ENCODE peak calls at places on chromosomes 11 and 22, in five cellular contexts. One of them, this sample, is unnamed.

GRCh38 chr22:24087071-24087795 is 76.1 kb downstream of the CABIN1 start:
- DNase-seq in AG09319: no peak
- DNase-seq in osteocyte: no peak
- DNase-seq in fibroblast of pulmonary artery: no peak
- DNase-seq in lung: no peak
- DNase-seq in this sample: no peak

GRCh38 chr11:65430406-65431217 is 8.0 kb downstream of the NEAT1 start:
- DNase-seq in osteocyte: no peak
- DNase-seq in AG09319: no peak
- DNase-seq in fibroblast of pulmonary artery: peak; percentile 81
- DNase-seq in lung: no peak
- DNase-seq in this sample: no peak

GRCh38 chr11:72234514-72234830 is 9.5 kb downstream of the PHOX2A start:
- DNase-seq in osteocyte: peak; percentile 63
- DNase-seq in AG09319: no peak
- DNase-seq in fibroblast of pulmonary artery: no peak
- DNase-seq in lung: no peak
- DNase-seq in this sample: peak; percentile 42

GRCh38 chr11:40987895-40988435 is 471.5 kb downstream of the LRRC4C start:
- DNase-seq in osteocyte: no peak
- DNase-seq in fibroblast of pulmonary artery: no peak
- DNase-seq in AG09319: no peak
- DNase-seq in lung: no peak
- DNase-seq in this sample: no peak

GRCh38 chr22:50010676-50011446 is 1.7 kb downstream of the IL17REL start:
- DNase-seq in osteocyte: no peak
- DNase-seq in lung: no peak
- DNase-seq in AG09319: no peak
- DNase-seq in fibroblast of pulmonary artery: no peak
- DNase-seq in this sample: no peak

GRCh38 chr22:25120093-25120561 is 79.5 kb upstream of the CRYBB3 start:
- DNase-seq in osteocyte: no peak
- DNase-seq in AG09319: no peak
- DNase-seq in fibroblast of pulmonary artery: peak; percentile 19
- DNase-seq in lung: no peak
- DNase-seq in this sample: no peak

GRCh38 chr22:21448627-21449416 is 18.4 kb upstream of the TMEM191C start:
- DNase-seq in osteocyte: peak; percentile 68
- DNase-seq in lung: no peak
- DNase-seq in AG09319: no peak
- DNase-seq in fibroblast of pulmonary artery: no peak
- DNase-seq in this sample: peak; percentile 58

GRCh38 chr22:37546436-37547248 is 13.6 kb upstream of the CDC42EP1 start:
- DNase-seq in AG09319: no peak
- DNase-seq in lung: no peak
- DNase-seq in osteocyte: peak; percentile 88
- DNase-seq in fibroblast of pulmonary artery: peak; percentile 96
- DNase-seq in this sample: no peak

GRCh38 chr11:12841946-12842630 is 167.0 kb upstream of the RASSF10 start:
- DNase-seq in osteocyte: no peak
- DNase-seq in AG09319: no peak
- DNase-seq in fibroblast of pulmonary artery: peak; percentile 79
- DNase-seq in lung: no peak
- DNase-seq in this sample: no peak

GRCh38 chr11:124179311-124179710 is 3.8 kb upstream of the OR10D3 start:
- DNase-seq in fibroblast of pulmonary artery: peak; percentile 13
- DNase-seq in lung: no peak
- DNase-seq in AG09319: no peak
- DNase-seq in osteocyte: no peak
- DNase-seq in this sample: no peak

GRCh38 chr11:113474362-113475159 is 637 bp downstream of the DRD2 start:
- DNase-seq in lung: peak; percentile 78
- DNase-seq in osteocyte: peak; percentile 95
- DNase-seq in fibroblast of pulmonary artery: peak; percentile 87
- DNase-seq in AG09319: peak; percentile 15
- DNase-seq in this sample: peak; percentile 93

GRCh38 chr22:24208012-24208749 is 26.9 kb downstream of the SUSD2 start:
- DNase-seq in lung: peak; percentile 68
- DNase-seq in fibroblast of pulmonary artery: peak; percentile 99
- DNase-seq in osteocyte: no peak
- DNase-seq in AG09319: peak; percentile 84
- DNase-seq in this sample: no peak

GRCh38 chr11:106101797-106102196 is 24.3 kb downstream of the AASDHPPT start:
- DNase-seq in lung: no peak
- DNase-seq in osteocyte: no peak
- DNase-seq in AG09319: no peak
- DNase-seq in fibroblast of pulmonary artery: peak; percentile 46
- DNase-seq in this sample: no peak

GRCh38 chr11:69920500-69921428 is 101.5 kb upstream of the FGF3 start:
- DNase-seq in AG09319: no peak
- DNase-seq in lung: no peak
- DNase-seq in fibroblast of pulmonary artery: no peak
- DNase-seq in osteocyte: no peak
- DNase-seq in this sample: no peak

GRCh38 chr22:20013382-20013871 is 3.2 kb downstream of the ARVCF start:
- DNase-seq in fibroblast of pulmonary artery: peak; percentile 53
- DNase-seq in lung: peak; percentile 51
- DNase-seq in AG09319: no peak
- DNase-seq in osteocyte: no peak
- DNase-seq in this sample: no peak

GRCh38 chr22:35314161-35314942 is 14.7 kb downstream of the TOM1 start:
- DNase-seq in osteocyte: no peak
- DNase-seq in AG09319: no peak
- DNase-seq in lung: no peak
- DNase-seq in fibroblast of pulmonary artery: no peak
- DNase-seq in this sample: no peak

GRCh38 chr11:13415201-13415600 is 47.8 kb downstream of the BTBD10 start:
- DNase-seq in lung: no peak
- DNase-seq in AG09319: no peak
- DNase-seq in fibroblast of pulmonary artery: no peak
- DNase-seq in osteocyte: no peak
- DNase-seq in this sample: no peak

GRCh38 chr22:35328472-35328885 is 28.8 kb downstream of the TOM1 start:
- DNase-seq in lung: peak; percentile 68
- DNase-seq in AG09319: no peak
- DNase-seq in osteocyte: no peak
- DNase-seq in fibroblast of pulmonary artery: no peak
- DNase-seq in this sample: no peak

GRCh38 chr11:70669281-70669680 is 271.0 kb downstream of the CTTN start:
- DNase-seq in fibroblast of pulmonary artery: no peak
- DNase-seq in AG09319: no peak
- DNase-seq in lung: no peak
- DNase-seq in osteocyte: no peak
- DNase-seq in this sample: no peak

GRCh38 chr11:11382858-11383532 is 29.9 kb upstream of the CSNK2A3 start:
- DNase-seq in lung: no peak
- DNase-seq in AG09319: no peak
- DNase-seq in fibroblast of pulmonary artery: no peak
- DNase-seq in osteocyte: peak; percentile 64
- DNase-seq in this sample: no peak

GRCh38 chr22:50476819-50477344 is 2.0 kb upstream of the SBF1 start:
- DNase-seq in osteocyte: no peak
- DNase-seq in fibroblast of pulmonary artery: no peak
- DNase-seq in AG09319: no peak
- DNase-seq in lung: no peak
- DNase-seq in this sample: no peak

GRCh38 chr11:62665630-62666258 is 632 bp downstream of the CSKMT start:
- DNase-seq in AG09319: no peak
- DNase-seq in fibroblast of pulmonary artery: peak; percentile 78
- DNase-seq in osteocyte: no peak
- DNase-seq in lung: peak; percentile 51
- DNase-seq in this sample: no peak

GRCh38 chr11:70471254-70471653 is 72.9 kb downstream of the CTTN start:
- DNase-seq in lung: no peak
- DNase-seq in fibroblast of pulmonary artery: peak; percentile 47
- DNase-seq in AG09319: no peak
- DNase-seq in osteocyte: no peak
- DNase-seq in this sample: no peak

GRCh38 chr11:117437791-117438130 is 110.1 kb downstream of the CEP164 start:
- DNase-seq in fibroblast of pulmonary artery: no peak
- DNase-seq in AG09319: no peak
- DNase-seq in lung: no peak
- DNase-seq in osteocyte: no peak
- DNase-seq in this sample: no peak

GRCh38 chr11:126357969-126358762 is 2.7 kb downstream of the ST3GAL4 start:
- DNase-seq in lung: no peak
- DNase-seq in AG09319: no peak
- DNase-seq in fibroblast of pulmonary artery: no peak
- DNase-seq in osteocyte: no peak
- DNase-seq in this sample: no peak
- TF ChIP-seq CTCF in lung: no peak
- TF ChIP-seq CTCF in AG09319: no peak
- TF ChIP-seq CTCF in fibroblast of pulmonary artery: peak; percentile 5
- TF ChIP-seq CTCF in osteocyte: no peak
- TF ChIP-seq CTCF in this sample: no peak

DNA sequence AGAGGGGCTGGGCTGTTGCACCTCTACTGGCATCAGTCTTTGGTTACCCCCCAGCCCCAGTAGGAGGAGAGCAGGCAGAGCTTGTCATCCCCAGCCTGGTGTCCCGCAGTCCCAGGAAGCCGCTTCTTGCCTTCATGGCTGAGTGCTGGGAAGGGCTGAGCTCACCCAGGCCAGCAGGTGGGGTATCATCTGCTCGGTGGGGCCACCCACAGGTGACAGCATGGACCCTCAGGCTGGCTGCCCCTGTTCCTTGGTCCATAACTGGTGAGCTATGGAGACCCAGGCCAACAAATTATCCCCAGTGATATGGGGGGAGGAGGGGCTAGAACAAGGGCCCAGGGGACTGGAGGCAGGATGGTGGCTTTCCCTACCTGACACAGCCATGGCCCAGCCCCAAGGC is 6.5 kb upstream of the RHOD start:
- DNase-seq in AG09319: no peak
- DNase-seq in osteocyte: no peak
- DNase-seq in fibroblast of pulmonary artery: no peak
- DNase-seq in lung: no peak
- DNase-seq in this sample: no peak
- TF ChIP-seq CTCF in AG09319: no peak
- TF ChIP-seq CTCF in osteocyte: no peak
- TF ChIP-seq CTCF in fibroblast of pulmonary artery: no peak
- TF ChIP-seq CTCF in lung: no peak
- TF ChIP-seq CTCF in this sample: no peak

GRCh38 chr11:126254819-126255218 is 13.9 kb downstream of the SRPRA start:
- DNase-seq in AG09319: no peak
- DNase-seq in fibroblast of pulmonary artery: no peak
- DNase-seq in osteocyte: no peak
- DNase-seq in lung: no peak
- DNase-seq in this sample: no peak

GRCh38 chr11:126257144-126257543 is 11.6 kb downstream of the SRPRA start:
- DNase-seq in lung: no peak
- DNase-seq in fibroblast of pulmonary artery: no peak
- DNase-seq in osteocyte: no peak
- DNase-seq in AG09319: no peak
- DNase-seq in this sample: no peak

GRCh38 chr11:126256216-126256615 is 12.5 kb downstream of the SRPRA start:
- DNase-seq in AG09319: no peak
- DNase-seq in fibroblast of pulmonary artery: no peak
- DNase-seq in osteocyte: no peak
- DNase-seq in lung: no peak
- DNase-seq in this sample: no peak

GRCh38 chr11:126257764-126258163 is 10.9 kb downstream of the SRPRA start:
- DNase-seq in lung: no peak
- DNase-seq in osteocyte: no peak
- DNase-seq in fibroblast of pulmonary artery: peak; percentile 62
- DNase-seq in AG09319: peak; percentile 39
- DNase-seq in this sample: no peak

DNA sequence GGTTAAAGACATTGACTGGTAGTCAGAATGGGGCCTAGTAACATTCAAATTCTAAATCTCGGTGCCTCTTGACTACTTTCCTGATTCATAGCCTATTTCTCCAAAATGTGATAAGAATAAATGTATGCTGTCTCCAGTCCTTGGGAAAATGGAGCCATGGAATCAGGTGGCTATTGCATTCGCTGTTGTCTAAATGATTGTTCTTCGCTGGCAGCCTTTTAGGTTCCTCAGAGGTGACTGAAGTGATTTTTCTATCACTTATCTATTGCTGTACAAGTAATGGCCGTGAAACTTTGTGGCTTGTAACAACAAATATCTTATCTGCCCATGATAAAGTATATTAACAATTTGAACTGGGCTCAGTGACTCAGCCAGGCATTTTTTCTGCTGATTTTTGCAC is 15.4 kb downstream of the SRPRA start:
- DNase-seq in lung: no peak
- DNase-seq in fibroblast of pulmonary artery: no peak
- DNase-seq in osteocyte: no peak
- DNase-seq in AG09319: no peak
- DNase-seq in this sample: no peak
- TF ChIP-seq CTCF in lung: no peak
- TF ChIP-seq CTCF in fibroblast of pulmonary artery: no peak
- TF ChIP-seq CTCF in osteocyte: no peak
- TF ChIP-seq CTCF in AG09319: no peak
- TF ChIP-seq CTCF in this sample: no peak

GRCh38 chr22:40856513-40857308 is at the start of the genes ST13 and XPNPEP3:
- DNase-seq in lung: peak; percentile 98
- DNase-seq in AG09319: peak; percentile 91
- DNase-seq in fibroblast of pulmonary artery: peak; percentile 97
- DNase-seq in osteocyte: peak; percentile 98
- DNase-seq in this sample: peak; percentile 97
- TF ChIP-seq CTCF in lung: no peak
- TF ChIP-seq CTCF in AG09319: peak; percentile 20
- TF ChIP-seq CTCF in fibroblast of pulmonary artery: no peak
- TF ChIP-seq CTCF in osteocyte: peak; percentile 42
- TF ChIP-seq CTCF in this sample: peak; percentile 23

GRCh38 chr11:97454988-97455387 is 1065.2 kb downstream of the JRKL start:
- DNase-seq in lung: no peak
- DNase-seq in osteocyte: no peak
- DNase-seq in AG09319: no peak
- DNase-seq in fibroblast of pulmonary artery: peak; percentile 88
- DNase-seq in this sample: no peak
- TF ChIP-seq CTCF in lung: no peak
- TF ChIP-seq CTCF in osteocyte: peak; percentile 70
- TF ChIP-seq CTCF in AG09319: no peak
- TF ChIP-seq CTCF in fibroblast of pulmonary artery: peak; percentile 83
- TF ChIP-seq CTCF in this sample: peak; percentile 56

GRCh38 chr11:128745296-128746183 is 51.7 kb downstream of the FLI1 start:
- DNase-seq in AG09319: peak; percentile 27
- DNase-seq in fibroblast of pulmonary artery: peak; percentile 48
- DNase-seq in osteocyte: no peak
- DNase-seq in lung: no peak
- DNase-seq in this sample: no peak
- TF ChIP-seq CTCF in AG09319: peak; percentile 17
- TF ChIP-seq CTCF in fibroblast of pulmonary artery: no peak
- TF ChIP-seq CTCF in osteocyte: no peak
- TF ChIP-seq CTCF in lung: no peak
- TF ChIP-seq CTCF in this sample: no peak

DNA sequence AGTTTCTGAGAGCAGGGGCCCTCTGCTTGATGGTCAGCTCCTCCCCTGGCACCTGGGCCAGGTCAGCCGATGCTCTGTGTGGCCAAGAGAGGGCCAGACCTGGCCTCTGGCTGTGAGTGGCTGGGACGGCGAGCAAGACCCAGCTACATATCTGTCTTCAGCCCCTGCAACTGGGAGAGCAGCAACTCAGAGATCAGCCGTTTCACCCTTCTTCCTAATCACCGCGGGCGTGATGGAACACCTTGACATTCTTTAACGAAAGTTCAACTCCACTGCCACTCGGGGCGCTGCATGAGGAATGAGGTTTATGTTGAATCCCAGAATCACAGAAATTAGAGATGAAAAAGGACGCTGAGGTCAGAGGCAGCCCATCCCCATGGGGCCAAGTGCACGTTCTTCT is 195.9 kb downstream of the TRIM29 start:
- DNase-seq in AG09319: no peak
- DNase-seq in lung: no peak
- DNase-seq in osteocyte: no peak
- DNase-seq in fibroblast of pulmonary artery: no peak
- DNase-seq in this sample: no peak
- TF ChIP-seq CTCF in AG09319: no peak
- TF ChIP-seq CTCF in lung: no peak
- TF ChIP-seq CTCF in osteocyte: no peak
- TF ChIP-seq CTCF in fibroblast of pulmonary artery: no peak
- TF ChIP-seq CTCF in this sample: peak; percentile 33